ENCODE peak calls at places on chromosomes 13 and 19, in four cellular contexts. One of them, this sample, is unnamed.

GRCh38 chr13:69959041-69959440 is 148.6 kb upstream of the ATXN8OS start:
- DNase-seq in lower lobe of right lung: no peak
- DNase-seq in neuronal stem cell: no peak
- DNase-seq in IMR-90: no peak
- DNase-seq in this sample: no peak

GRCh38 chr13:89150362-89150761 is 1479.2 kb downstream of the SLITRK5 start:
- DNase-seq in lower lobe of right lung: no peak
- DNase-seq in IMR-90: no peak
- DNase-seq in neuronal stem cell: no peak
- DNase-seq in this sample: no peak

GRCh38 chr19:20102097-20102496 is 24.3 kb downstream of the ZNF90 start:
- DNase-seq in neuronal stem cell: no peak
- DNase-seq in IMR-90: no peak
- DNase-seq in lower lobe of right lung: no peak
- DNase-seq in this sample: no peak

GRCh38 chr19:17677002-17677401 is 11.2 kb downstream of the UNC13A start:
- DNase-seq in IMR-90: no peak
- DNase-seq in lower lobe of right lung: no peak
- DNase-seq in neuronal stem cell: no peak
- DNase-seq in this sample: no peak

GRCh38 chr19:16327911-16328823 is 3.5 kb downstream of the KLF2 start:
- DNase-seq in neuronal stem cell: no peak
- DNase-seq in IMR-90: peak; percentile 86
- DNase-seq in lower lobe of right lung: peak; percentile 92
- DNase-seq in this sample: peak; percentile 86

GRCh38 chr19:33432408-33433170 is 59.1 kb downstream of the CEBPG start:
- DNase-seq in IMR-90: no peak
- DNase-seq in neuronal stem cell: no peak
- DNase-seq in lower lobe of right lung: peak; percentile 38
- DNase-seq in this sample: peak; percentile 52

GRCh38 chr19:18906605-18907519 is 10.9 kb upstream of the CERS1 start:
- DNase-seq in IMR-90: no peak
- DNase-seq in neuronal stem cell: no peak
- DNase-seq in lower lobe of right lung: no peak
- DNase-seq in this sample: no peak

GRCh38 chr19:18385675-18386542 is at the start of gene GDF15:
- DNase-seq in lower lobe of right lung: peak; percentile 88
- DNase-seq in IMR-90: peak; percentile 87
- DNase-seq in neuronal stem cell: no peak
- DNase-seq in this sample: peak; percentile 97

GRCh38 chr19:15038304-15038703 is 11.0 kb upstream of the CASP14 start:
- DNase-seq in IMR-90: no peak
- DNase-seq in neuronal stem cell: no peak
- DNase-seq in lower lobe of right lung: no peak
- DNase-seq in this sample: no peak

GRCh38 chr13:75774176-75774575 is 138.0 kb downstream of the LMO7 start:
- DNase-seq in lower lobe of right lung: no peak
- DNase-seq in neuronal stem cell: no peak
- DNase-seq in IMR-90: peak; percentile 46
- DNase-seq in this sample: no peak

GRCh38 chr13:94967183-94968039 is 255.1 kb upstream of the SOX21 start:
- DNase-seq in neuronal stem cell: peak; percentile 57
- DNase-seq in lower lobe of right lung: no peak
- DNase-seq in IMR-90: no peak
- DNase-seq in this sample: peak; percentile 67

GRCh38 chr13:114282143-114282685 is 813 bp downstream of the UPF3A start:
- DNase-seq in neuronal stem cell: peak; percentile 69
- DNase-seq in lower lobe of right lung: peak; percentile 68
- DNase-seq in IMR-90: peak; percentile 65
- DNase-seq in this sample: peak; percentile 84

GRCh38 chr19:32651729-32652140 is 23.2 kb downstream of the ANKRD27 start:
- DNase-seq in IMR-90: peak; percentile 11
- DNase-seq in neuronal stem cell: peak; percentile 37
- DNase-seq in lower lobe of right lung: no peak
- DNase-seq in this sample: no peak

GRCh38 chr13:109786457-109787134 is at the start of gene IRS2:
- DNase-seq in lower lobe of right lung: peak; percentile 95
- DNase-seq in neuronal stem cell: peak; percentile 94
- DNase-seq in IMR-90: peak; percentile 90
- DNase-seq in this sample: peak; percentile 97

GRCh38 chr13:91950803-91951202 is 552.4 kb downstream of the GPC5 start:
- DNase-seq in IMR-90: no peak
- DNase-seq in neuronal stem cell: no peak
- DNase-seq in lower lobe of right lung: no peak
- DNase-seq in this sample: no peak

GRCh38 chr13:98541701-98542203 is 35.2 kb downstream of the STK24 start:
- DNase-seq in neuronal stem cell: no peak
- DNase-seq in IMR-90: no peak
- DNase-seq in lower lobe of right lung: no peak
- DNase-seq in this sample: no peak

GRCh38 chr13:99000137-99000536 is 22.3 kb upstream of the DOCK9 start:
- DNase-seq in neuronal stem cell: no peak
- DNase-seq in IMR-90: no peak
- DNase-seq in lower lobe of right lung: no peak
- DNase-seq in this sample: no peak

GRCh38 chr13:91017669-91018053 is 329.8 kb upstream of the MIR17HG start:
- DNase-seq in lower lobe of right lung: no peak
- DNase-seq in IMR-90: no peak
- DNase-seq in neuronal stem cell: no peak
- DNase-seq in this sample: peak; percentile 43

GRCh38 chr13:49265822-49266221 is 18.1 kb downstream of the CDADC1 start:
- DNase-seq in IMR-90: peak; percentile 77
- DNase-seq in neuronal stem cell: no peak
- DNase-seq in lower lobe of right lung: no peak
- DNase-seq in this sample: no peak

GRCh38 chr13:27476943-27477681 is 26.7 kb upstream of the MTIF3 start:
- DNase-seq in neuronal stem cell: no peak
- DNase-seq in IMR-90: peak; percentile 50
- DNase-seq in lower lobe of right lung: no peak
- DNase-seq in this sample: no peak

GRCh38 chr13:27483421-27483820 is 33.1 kb upstream of the MTIF3 start:
- DNase-seq in neuronal stem cell: no peak
- DNase-seq in IMR-90: no peak
- DNase-seq in lower lobe of right lung: no peak
- DNase-seq in this sample: no peak

GRCh38 chr13:27487776-27488175 is 37.4 kb upstream of the MTIF3 start:
- DNase-seq in IMR-90: no peak
- DNase-seq in neuronal stem cell: no peak
- DNase-seq in lower lobe of right lung: no peak
- DNase-seq in this sample: no peak

GRCh38 chr13:27481766-27482165 is 31.4 kb upstream of the MTIF3 start:
- DNase-seq in IMR-90: peak; percentile 10
- DNase-seq in neuronal stem cell: peak; percentile 56
- DNase-seq in lower lobe of right lung: peak; percentile 63
- DNase-seq in this sample: no peak

GRCh38 chr13:27482996-27483395 is 32.6 kb upstream of the MTIF3 start:
- DNase-seq in neuronal stem cell: no peak
- DNase-seq in IMR-90: no peak
- DNase-seq in lower lobe of right lung: no peak
- DNase-seq in this sample: no peak
- H3K4me3 ChIP-seq in neuronal stem cell: no peak overlapping the region
- H3K4me3 ChIP-seq in IMR-90: no peak overlapping the region
- H3K4me3 ChIP-seq in lower lobe of right lung: no peak overlapping the region
- H3K4me3 ChIP-seq in this sample: no peak overlapping the region

GRCh38 chr13:44757671-44758070 is 181.5 kb upstream of the TSC22D1 start:
- DNase-seq in lower lobe of right lung: no peak
- DNase-seq in IMR-90: no peak
- DNase-seq in neuronal stem cell: no peak
- DNase-seq in this sample: no peak
- H3K27ac ChIP-seq in lower lobe of right lung: no peak overlapping the region
- H3K27ac ChIP-seq in IMR-90: no peak overlapping the region
- H3K27ac ChIP-seq in neuronal stem cell: no peak overlapping the region
- H3K27ac ChIP-seq in this sample: no peak overlapping the region

GRCh38 chr13:20348018-20348417 is 115.9 kb upstream of the GJB6 start:
- DNase-seq in lower lobe of right lung: no peak
- DNase-seq in neuronal stem cell: no peak
- DNase-seq in IMR-90: no peak
- DNase-seq in this sample: no peak
- H3K4me3 ChIP-seq in lower lobe of right lung: no peak overlapping the region
- H3K4me3 ChIP-seq in neuronal stem cell: no peak overlapping the region
- H3K4me3 ChIP-seq in IMR-90: no peak overlapping the region
- H3K4me3 ChIP-seq in this sample: no peak overlapping the region

DNA sequence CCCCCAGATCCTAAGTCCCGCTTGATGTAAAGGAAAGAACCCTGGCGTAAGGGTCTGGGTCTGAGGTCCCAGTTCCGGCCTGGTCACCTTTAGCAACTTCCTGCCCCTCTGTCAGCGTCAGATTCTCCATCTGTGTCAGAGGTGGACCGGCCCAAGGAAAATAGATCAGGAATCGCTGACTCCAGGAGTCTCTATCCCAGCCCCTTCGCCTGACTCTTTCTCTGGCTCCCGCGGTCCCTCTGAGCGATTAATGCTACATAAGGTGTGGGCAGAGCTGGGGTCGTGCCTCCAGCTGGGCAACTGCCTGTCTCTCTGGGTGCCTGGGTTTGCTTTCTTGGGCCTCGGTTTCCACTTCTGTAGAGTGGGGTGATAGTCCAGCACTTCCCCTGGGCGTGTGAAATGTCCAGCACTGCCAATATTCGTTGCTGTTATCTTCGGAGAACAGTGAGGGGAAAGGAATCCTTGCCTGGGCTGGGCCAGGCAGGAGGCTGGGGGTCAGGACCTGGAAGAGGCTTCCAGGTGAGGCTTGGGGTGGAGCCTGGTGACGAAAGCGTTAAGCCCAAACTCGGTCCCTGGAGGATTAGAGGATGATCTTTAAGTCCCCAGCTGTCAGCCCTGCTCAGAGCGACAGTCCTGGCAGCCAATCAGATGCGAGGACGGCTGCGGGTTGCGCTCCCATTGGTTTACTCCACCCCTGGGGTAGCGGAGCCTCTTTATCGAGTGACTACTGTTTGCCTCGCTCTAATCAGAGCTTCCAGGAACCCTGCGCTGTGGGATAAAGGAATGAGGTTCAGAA is 767 bp downstream of the ABCA7 start:
- DNase-seq in IMR-90: peak; percentile 93
- DNase-seq in lower lobe of right lung: peak; percentile 93
- DNase-seq in neuronal stem cell: peak; percentile 88
- DNase-seq in this sample: peak; percentile 95
- H3K27ac ChIP-seq in IMR-90: no peak overlapping the region
- H3K27ac ChIP-seq in lower lobe of right lung: peak overlapping the region; percentile 79
- H3K27ac ChIP-seq in neuronal stem cell: no peak overlapping the region
- H3K27ac ChIP-seq in this sample: peak overlapping the region; percentile 43

GRCh38 chr19:6464070-6464873 is at the start of gene CRB3:
- DNase-seq in neuronal stem cell: no peak
- DNase-seq in lower lobe of right lung: peak; percentile 93
- DNase-seq in IMR-90: no peak
- DNase-seq in this sample: peak; percentile 96

GRCh38 chr19:6467384-6467783 is 3.3 kb downstream of the CRB3 start:
- DNase-seq in lower lobe of right lung: no peak
- DNase-seq in IMR-90: no peak
- DNase-seq in neuronal stem cell: no peak
- DNase-seq in this sample: no peak

GRCh38 chr19:6466526-6467248 is 2.6 kb downstream of the CRB3 start:
- DNase-seq in lower lobe of right lung: no peak
- DNase-seq in IMR-90: no peak
- DNase-seq in neuronal stem cell: no peak
- DNase-seq in this sample: no peak

GRCh38 chr19:6465663-6466062 is 1.6 kb downstream of the CRB3 start:
- DNase-seq in lower lobe of right lung: no peak
- DNase-seq in neuronal stem cell: no peak
- DNase-seq in IMR-90: no peak
- DNase-seq in this sample: no peak

DNA sequence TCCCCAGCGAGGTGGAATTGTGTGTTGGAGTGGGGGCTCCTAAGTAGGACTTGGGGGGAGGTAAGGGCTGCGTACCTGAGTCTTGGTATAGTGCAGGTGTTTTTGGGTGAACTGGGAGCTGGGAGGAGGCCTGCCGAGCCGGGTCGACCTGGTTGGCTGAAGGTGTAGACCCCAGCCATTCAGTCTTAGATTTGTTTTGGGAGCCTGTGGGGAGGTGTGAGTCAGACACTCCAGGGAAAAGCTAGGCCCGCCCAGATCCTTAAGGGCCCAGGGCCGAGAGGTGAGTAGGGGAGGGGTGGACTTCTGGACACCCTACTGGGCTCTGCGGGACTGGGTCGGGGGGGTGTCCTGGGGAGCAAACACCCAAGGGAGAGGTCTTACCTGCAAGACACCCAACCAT is 935 bp downstream of the CRB3 start:
- DNase-seq in lower lobe of right lung: no peak
- DNase-seq in neuronal stem cell: no peak
- DNase-seq in IMR-90: no peak
- DNase-seq in this sample: no peak
- H3K4me3 ChIP-seq in lower lobe of right lung: peak overlapping the region; percentile 59
- H3K4me3 ChIP-seq in neuronal stem cell: no peak overlapping the region
- H3K4me3 ChIP-seq in IMR-90: no peak overlapping the region
- H3K4me3 ChIP-seq in this sample: peak overlapping the region; percentile 79

GRCh38 chr19:30227661-30228112 is 144.5 kb upstream of the ZNF536 start:
- DNase-seq in IMR-90: peak; percentile 24
- DNase-seq in neuronal stem cell: peak; percentile 84
- DNase-seq in lower lobe of right lung: peak; percentile 57
- DNase-seq in this sample: no peak

GRCh38 chr19:30228113-30228725 is 144.0 kb upstream of the ZNF536 start:
- DNase-seq in neuronal stem cell: no peak
- DNase-seq in IMR-90: no peak
- DNase-seq in lower lobe of right lung: no peak
- DNase-seq in this sample: no peak

GRCh38 chr19:30227071-30227621 is 145.0 kb upstream of the ZNF536 start:
- DNase-seq in lower lobe of right lung: no peak
- DNase-seq in neuronal stem cell: no peak
- DNase-seq in IMR-90: no peak
- DNase-seq in this sample: no peak

GRCh38 chr19:30229524-30230174 is 142.5 kb upstream of the ZNF536 start:
- DNase-seq in neuronal stem cell: no peak
- DNase-seq in lower lobe of right lung: no peak
- DNase-seq in IMR-90: peak; percentile 4
- DNase-seq in this sample: no peak

DNA sequence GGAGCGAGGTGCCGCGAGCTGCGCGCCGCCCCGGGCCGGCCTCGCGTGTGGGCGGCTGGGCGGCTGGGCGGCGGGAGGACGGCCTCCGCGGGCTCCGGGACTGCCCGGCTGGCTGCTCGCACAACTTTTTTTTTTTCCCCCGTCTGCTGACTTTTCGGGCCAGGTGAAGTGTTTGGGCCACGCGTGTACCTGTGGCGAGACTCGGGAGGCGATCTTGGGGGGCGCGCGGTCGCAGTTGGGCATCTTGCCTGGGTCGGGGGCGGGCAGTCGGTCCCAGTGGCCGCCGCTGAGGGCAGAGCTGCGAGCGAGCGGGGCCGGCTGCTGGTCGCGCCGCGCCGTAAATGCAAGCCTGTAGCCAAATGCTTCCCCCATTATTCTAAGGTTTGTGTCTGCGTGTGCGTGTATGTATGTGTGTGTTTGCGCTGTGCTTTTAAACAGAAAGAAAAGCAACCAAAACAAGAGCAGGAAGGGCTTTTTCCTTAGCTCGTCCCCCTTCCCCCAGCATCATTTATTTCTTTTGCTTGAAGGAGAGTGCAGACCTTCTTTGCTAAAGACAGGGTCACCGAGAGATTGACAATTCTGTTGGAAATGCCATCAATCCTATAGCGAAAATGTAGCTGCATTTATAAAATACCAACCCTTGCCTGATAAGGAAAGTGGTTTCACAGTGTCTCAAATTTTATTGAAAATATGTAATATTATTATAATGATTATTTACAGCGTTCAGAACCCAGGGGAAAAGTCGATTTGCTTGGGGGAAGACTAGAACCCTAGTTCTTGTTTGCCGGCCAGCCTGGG is 143.3 kb upstream of the ZNF536 start:
- DNase-seq in neuronal stem cell: no peak
- DNase-seq in lower lobe of right lung: no peak
- DNase-seq in IMR-90: peak; percentile 6
- DNase-seq in this sample: no peak
- H3K27ac ChIP-seq in neuronal stem cell: no peak overlapping the region
- H3K27ac ChIP-seq in lower lobe of right lung: no peak overlapping the region
- H3K27ac ChIP-seq in IMR-90: no peak overlapping the region
- H3K27ac ChIP-seq in this sample: no peak overlapping the region

This sample was measured in kidney.